ENCODE peak calls at places on chromosomes 11 and 22, in seven cellular contexts. U, Y, T, L, I, F and X are unnamed samples.

GRCh38 chr11:80980221-80980620 is 1539.4 kb upstream of the TENM4 start:
- DNase-seq in F (peak), L (peak), I (no peak), Y (peak), T (peak), U (no peak), X (no peak)

GRCh38 chr22:38754247-38755154 is 1.3 kb downstream of the SUN2 start:
- DNase-seq in I (peak), T (peak), F (no peak), Y (peak), U (peak), L (peak), X (no peak)

GRCh38 chr11:122933434-122933833 is 48.2 kb downstream of the BSX start:
- DNase-seq in U (no peak), I (no peak), T (no peak), L (no peak), F (no peak), Y (peak), X (peak)

GRCh38 chr11:127451852-127452251 is 451.3 kb upstream of the KIRREL3 start:
- DNase-seq in U (no peak), I (peak), Y (no peak), L (no peak), T (no peak), F (no peak), X (no peak)

GRCh38 chr11:134510171-134510570 is 98.1 kb upstream of the B3GAT1 start:
- DNase-seq in Y (no peak), I (no peak), L (no peak), F (no peak), U (no peak), T (no peak), X (no peak)

GRCh38 chr11:91926967-91927366 is 297.7 kb upstream of the FAT3 start:
- DNase-seq in U (peak), T (no peak), I (no peak), L (no peak), Y (peak), F (no peak), X (no peak)

GRCh38 chr22:25169278-25170031 is 30.2 kb upstream of the CRYBB3 start:
- DNase-seq in L (no peak), U (peak), T (no peak), F (no peak), I (no peak), Y (no peak), X (no peak)

GRCh38 chr11:9748361-9748970 is 84.6 kb downstream of the SWAP70 start:
- DNase-seq in T (peak), U (peak), F (peak), Y (peak), L (peak), I (peak), X (no peak)

GRCh38 chr11:78420796-78421209 is 3.2 kb upstream of the GAB2 start:
- DNase-seq in L (peak), U (peak), F (peak), T (peak), I (peak), Y (peak), X (no peak)

GRCh38 chr22:23530766-23531282 is 49.3 kb downstream of the IGLL1 start:
- DNase-seq in I (no peak), F (no peak), T (no peak), U (no peak), Y (no peak), L (no peak), X (no peak)

GRCh38 chr11:27304514-27304913 is 58.5 kb downstream of the CCDC34 start:
- DNase-seq in I (no peak), Y (no peak), L (no peak), T (no peak), F (no peak), U (no peak), X (no peak)

GRCh38 chr11:2886936-2887335 is 1.4 kb upstream of the CDKN1C start:
- DNase-seq in U (no peak), I (no peak), Y (no peak), T (no peak), F (no peak), L (no peak), X (no peak)

GRCh38 chr11:11206457-11206856 is 146.6 kb downstream of the CSNK2A3 start:
- DNase-seq in F (no peak), T (no peak), I (no peak), L (no peak), U (no peak), Y (no peak), X (no peak)

GRCh38 chr22:25845985-25846745 is 104.2 kb downstream of the MYO18B start:
- DNase-seq in I (no peak), L (no peak), Y (no peak), F (no peak), U (no peak), T (no peak), X (no peak)

GRCh38 chr22:39240841-39241631 is 3.7 kb downstream of the PDGFB start:
- DNase-seq in I (peak), T (peak), F (no peak), L (no peak), Y (no peak), U (no peak), X (no peak)

GRCh38 chr11:44592125-44592643 is 26.7 kb downstream of the CD82 start:
- DNase-seq in U (no peak), Y (peak), T (peak), F (no peak), I (peak), L (no peak), X (peak)

GRCh38 chr11:116224154-116224888 is 548.5 kb downstream of the BUD13 start:
- DNase-seq in L (peak), F (no peak), I (no peak), U (peak), Y (peak), T (peak), X (no peak)

GRCh38 chr22:29617922-29618629 is 14.6 kb downstream of the NF2 start:
- DNase-seq in T (peak), F (peak), L (no peak), I (no peak), Y (peak), U (no peak), X (no peak)

GRCh38 chr11:115715371-115715770 is 211.2 kb upstream of the CADM1 start:
- DNase-seq in I (no peak), U (no peak), Y (no peak), T (no peak), F (no peak), L (no peak), X (no peak)

DNA sequence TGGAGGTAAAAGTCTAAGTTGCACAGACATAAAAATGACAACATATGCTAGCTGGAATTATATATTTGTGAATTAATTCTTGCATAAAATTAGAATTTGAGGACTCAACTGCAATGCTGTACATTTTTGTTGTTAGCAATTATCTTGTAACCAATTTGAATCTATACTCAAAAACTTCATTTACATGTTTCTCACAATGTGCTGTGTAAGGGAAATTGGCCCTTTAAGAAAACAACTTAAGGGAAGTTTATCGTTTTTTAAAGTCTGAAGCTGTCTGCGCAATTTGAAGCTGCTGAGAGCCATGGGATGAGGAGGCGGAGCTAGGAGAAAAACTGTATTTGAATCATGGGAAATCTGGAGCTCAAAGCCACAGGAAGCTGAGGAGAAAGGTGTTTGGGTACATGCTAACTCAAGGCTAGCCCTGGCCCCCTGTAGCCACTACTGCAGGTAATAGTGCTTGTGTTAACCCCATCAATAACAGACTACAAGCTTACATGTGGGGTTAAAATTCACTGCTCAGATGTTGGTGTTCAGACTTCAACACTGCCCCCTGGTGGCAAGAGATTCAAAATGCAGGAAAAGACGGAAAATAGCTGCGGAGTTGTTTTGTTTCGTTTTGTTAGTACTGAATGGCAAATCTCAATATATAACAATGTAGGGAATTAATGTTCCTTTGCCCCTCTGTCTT is 126.1 kb downstream of the BRD1 start:
- DNase-seq in T (no peak), F (no peak), U (no peak), L (no peak), Y (no peak), I (no peak), X (no peak)
- TF ChIP-seq CTCF in T (peak), F (peak), U (peak), L (peak), Y (peak), I (no peak), X (peak)

DNA sequence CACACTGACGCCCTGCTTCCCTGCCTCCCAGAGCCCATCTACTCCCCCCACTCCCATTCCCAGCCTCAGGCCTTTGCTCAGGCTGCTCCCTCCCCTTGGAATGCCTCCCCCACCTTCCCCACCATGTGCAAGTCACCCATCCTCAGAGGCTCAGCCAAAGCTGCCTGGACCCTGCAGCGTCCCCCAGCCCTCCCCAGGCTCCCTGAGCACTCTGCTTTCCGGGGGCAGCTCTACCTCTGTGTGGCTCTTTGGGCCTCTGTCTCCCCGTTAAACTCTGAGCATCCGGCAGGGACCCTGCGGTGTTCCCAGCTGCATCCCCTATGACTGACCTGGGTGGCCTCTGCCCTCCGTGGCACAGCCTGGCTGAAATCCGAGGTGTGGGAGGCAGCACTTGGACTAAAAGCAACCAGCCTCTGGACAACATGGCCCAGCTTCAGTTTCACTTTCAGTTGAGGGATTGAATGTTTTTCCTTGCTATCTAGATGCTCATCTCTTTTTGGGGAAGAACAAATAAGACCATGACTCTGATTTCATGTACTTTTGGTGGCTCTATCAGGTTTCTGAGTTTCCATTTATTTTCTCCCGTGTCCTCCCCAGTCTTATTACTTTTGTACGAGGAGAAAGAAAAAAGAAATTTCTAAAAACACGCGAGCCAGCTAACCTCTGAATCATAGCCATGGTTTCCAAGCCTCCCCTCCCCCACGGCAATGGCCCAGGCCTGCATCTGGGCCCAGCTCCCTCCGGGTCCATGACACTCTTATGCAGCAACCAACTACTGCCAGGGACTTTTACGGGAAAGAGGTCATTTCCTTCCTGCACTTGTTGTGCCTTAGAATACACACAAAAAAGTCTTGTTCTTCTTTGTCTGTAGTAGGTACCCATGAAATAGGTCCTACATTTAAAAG is 3.8 kb downstream of the APOL3 start:
- DNase-seq in I (peak), U (peak), T (peak), Y (peak), L (no peak), F (peak), X (peak)
- H3K4me3 ChIP-seq in I (peak), U (no peak), T (peak), Y (peak), L (no peak), F (peak), X (peak)

DNA sequence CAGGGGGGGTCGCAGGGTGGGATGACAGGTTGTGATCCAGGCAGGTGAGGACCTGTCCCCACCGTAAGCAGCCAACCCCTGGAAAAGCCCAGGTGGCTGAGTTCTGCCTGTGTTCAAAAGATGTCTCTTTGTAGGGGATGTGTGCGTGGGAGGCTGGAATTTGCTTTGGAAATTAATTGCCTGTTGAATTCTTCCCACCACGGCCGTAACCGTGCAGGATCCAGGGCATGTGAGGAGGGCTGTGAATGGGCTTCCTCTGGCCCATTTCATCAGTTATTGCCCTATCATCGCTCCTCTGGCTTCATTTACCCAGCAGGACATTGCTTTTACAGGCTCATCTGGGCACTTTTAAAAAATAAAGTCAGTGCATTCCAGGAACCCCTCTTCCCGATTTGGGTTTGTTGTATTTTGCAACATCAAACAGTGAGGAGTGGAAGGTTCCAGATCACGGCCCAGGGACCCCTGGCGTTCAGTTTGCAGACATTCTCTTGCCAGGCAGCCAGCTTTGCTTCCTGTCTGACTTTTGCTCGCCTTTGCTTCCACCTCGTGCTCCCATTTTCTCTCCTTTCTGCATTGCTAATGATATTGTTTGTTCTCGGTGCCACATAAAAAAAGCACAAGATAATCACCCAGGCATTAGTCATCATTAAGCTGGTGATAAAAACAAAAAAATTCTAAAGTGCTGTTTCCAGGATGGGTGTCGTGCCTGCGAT is 1306.6 kb downstream of the BRD1 start:
- DNase-seq in T (no peak), I (no peak), F (no peak), L (peak), Y (no peak), U (no peak), X (no peak)
- TF ChIP-seq CTCF in T (no peak), I (no peak), F (no peak), L (peak), Y (no peak), U (no peak), X (no peak)

DNA sequence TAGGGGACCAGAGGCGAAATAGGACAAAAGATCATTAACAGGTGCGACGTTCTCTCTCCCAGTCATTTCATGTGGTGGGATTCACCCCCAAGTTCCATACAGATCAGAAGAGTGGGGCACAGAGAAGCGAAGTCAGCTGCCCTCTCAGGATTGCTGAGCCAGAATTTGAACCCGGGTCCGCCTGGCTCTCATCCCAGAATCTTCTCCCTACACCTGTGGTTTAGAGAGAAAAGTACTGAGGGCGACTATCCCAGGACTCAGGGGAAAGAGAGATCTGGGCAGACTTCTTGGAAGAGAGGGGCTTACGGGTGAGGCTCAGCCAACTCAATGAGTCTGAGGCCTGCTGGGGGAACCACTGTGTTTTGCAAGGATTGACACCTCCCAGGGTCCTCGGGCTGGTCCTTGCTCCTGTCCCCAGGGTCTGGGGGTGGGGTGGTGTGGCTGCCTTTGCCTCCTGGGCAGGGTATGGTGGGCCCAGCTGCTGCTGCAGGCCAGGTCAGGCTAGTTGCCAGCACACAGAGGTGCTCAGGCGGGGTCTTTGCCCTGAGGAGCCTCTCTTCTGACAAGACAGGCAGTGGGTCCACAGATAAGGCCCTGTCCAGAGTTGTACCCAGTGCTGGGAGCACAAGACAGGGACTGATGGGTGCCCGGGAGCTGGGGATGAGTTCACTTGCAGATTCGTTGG is 1.1 kb downstream of the CAPN5 start:
- DNase-seq in U (peak), T (no peak), I (peak), L (no peak), Y (no peak), F (no peak), X (no peak)
- H3K4me3 ChIP-seq in U (no peak), T (peak), I (peak), L (peak), Y (peak), F (peak), X (peak)

GRCh38 chr11:6900327-6900999 is 8.2 kb upstream of the OR2D2 start:
- DNase-seq in U (no peak), T (peak), Y (no peak), F (no peak), I (no peak), L (no peak), X (no peak)
- TF ChIP-seq CTCF in U (no peak), T (no peak), Y (no peak), F (no peak), I (no peak), L (no peak), X (no peak)

GRCh38 chr11:63951779-63952536 is 13.2 kb downstream of the NAA40 start:
- DNase-seq in I (no peak), U (no peak), T (peak), Y (no peak), F (no peak), L (no peak), X (no peak)
- H3K4me3 ChIP-seq in I (no peak), U (no peak), T (no peak), Y (no peak), F (no peak), L (no peak), X (no peak)

GRCh38 chr11:14310696-14311095 is 48.3 kb downstream of the RRAS2 start:
- DNase-seq in Y (peak), I (no peak), L (no peak), T (peak), F (no peak), U (no peak), X (peak)

GRCh38 chr11:14306481-14306880 is 52.5 kb downstream of the RRAS2 start:
- DNase-seq in U (no peak), L (no peak), I (no peak), T (no peak), F (no peak), Y (no peak), X (no peak)

GRCh38 chr11:14308114-14308896 is 50.7 kb downstream of the RRAS2 start:
- DNase-seq in Y (peak), I (no peak), F (no peak), U (no peak), L (peak), T (peak), X (no peak)

GRCh38 chr11:14309425-14310192 is 49.4 kb downstream of the RRAS2 start:
- DNase-seq in F (no peak), Y (no peak), I (no peak), L (no peak), T (no peak), U (no peak), X (no peak)

DNA sequence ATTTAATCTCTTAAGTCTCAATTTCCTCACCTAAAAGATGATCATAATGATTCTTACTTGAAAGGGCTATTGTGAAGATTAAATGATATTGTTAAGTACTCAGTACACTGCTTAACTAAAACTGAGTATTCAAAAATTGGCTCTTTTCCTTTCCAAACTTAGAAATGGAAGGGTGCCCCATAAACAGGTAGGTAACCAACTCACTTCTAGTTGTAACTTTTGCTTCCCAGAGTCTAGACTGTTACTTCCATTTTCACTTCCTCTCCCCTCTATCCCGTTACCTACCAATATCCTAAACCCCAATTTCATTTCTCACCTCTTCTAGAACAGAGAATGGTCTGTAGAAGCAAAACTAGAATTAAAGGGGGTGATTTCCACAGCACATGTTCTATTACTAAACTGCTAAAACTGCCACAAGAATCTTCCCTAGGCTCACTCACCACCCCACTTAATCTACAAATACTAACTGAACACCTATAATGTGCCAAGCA is 50.0 kb downstream of the RRAS2 start:
- DNase-seq in I (no peak), U (no peak), T (no peak), Y (no peak), L (no peak), F (no peak), X (no peak)
- TF ChIP-seq CTCF in I (no peak), U (no peak), T (no peak), Y (no peak), L (no peak), F (no peak), X (no peak)